ENCODE peak calls at places on chromosomes 3 and 15, in four cellular contexts. One of them, this sample, is unnamed.

GRCh38 chr15:39579487-39580116 is 1.3 kb upstream of the THBS1 start:
- DNase-seq in astrocyte: peak; percentile 94
- DNase-seq in tibial artery: peak; percentile 67
- DNase-seq in progenitor cell of endocrine pancreas: peak; percentile 30
- DNase-seq in this sample: peak; percentile 63

GRCh38 chr15:59892995-59893394 is 111.1 kb upstream of the FOXB1 start:
- DNase-seq in tibial artery: no peak
- DNase-seq in astrocyte: peak; percentile 10
- DNase-seq in progenitor cell of endocrine pancreas: peak; percentile 37
- DNase-seq in this sample: peak; percentile 47

GRCh38 chr15:79721256-79721655 is 175.6 kb downstream of the MTHFS start:
- DNase-seq in astrocyte: no peak
- DNase-seq in progenitor cell of endocrine pancreas: no peak
- DNase-seq in tibial artery: no peak
- DNase-seq in this sample: no peak

GRCh38 chr3:172836390-172836997 is 86.0 kb downstream of the ECT2 start:
- DNase-seq in progenitor cell of endocrine pancreas: no peak
- DNase-seq in tibial artery: no peak
- DNase-seq in astrocyte: peak; percentile 23
- DNase-seq in this sample: peak; percentile 41

GRCh38 chr15:77624868-77625267 is 7.8 kb downstream of the LINGO1 start:
- DNase-seq in tibial artery: no peak
- DNase-seq in astrocyte: no peak
- DNase-seq in progenitor cell of endocrine pancreas: no peak
- DNase-seq in this sample: no peak

GRCh38 chr3:170724599-170724998 is 138.7 kb upstream of the SLC7A14 start:
- DNase-seq in progenitor cell of endocrine pancreas: no peak
- DNase-seq in tibial artery: peak; percentile 71
- DNase-seq in astrocyte: peak; percentile 92
- DNase-seq in this sample: no peak

GRCh38 chr3:127012091-127012490 is 29.2 kb downstream of the PLXNA1 start:
- DNase-seq in tibial artery: no peak
- DNase-seq in progenitor cell of endocrine pancreas: no peak
- DNase-seq in astrocyte: peak; percentile 25
- DNase-seq in this sample: no peak

GRCh38 chr3:72068621-72069020 is 283.7 kb upstream of the PROK2 start:
- DNase-seq in tibial artery: no peak
- DNase-seq in astrocyte: no peak
- DNase-seq in progenitor cell of endocrine pancreas: no peak
- DNase-seq in this sample: no peak

GRCh38 chr15:65638681-65639089 is 16.9 kb downstream of the SLC24A1 start:
- DNase-seq in astrocyte: peak; percentile 71
- DNase-seq in tibial artery: no peak
- DNase-seq in progenitor cell of endocrine pancreas: no peak
- DNase-seq in this sample: peak; percentile 36

DNA sequence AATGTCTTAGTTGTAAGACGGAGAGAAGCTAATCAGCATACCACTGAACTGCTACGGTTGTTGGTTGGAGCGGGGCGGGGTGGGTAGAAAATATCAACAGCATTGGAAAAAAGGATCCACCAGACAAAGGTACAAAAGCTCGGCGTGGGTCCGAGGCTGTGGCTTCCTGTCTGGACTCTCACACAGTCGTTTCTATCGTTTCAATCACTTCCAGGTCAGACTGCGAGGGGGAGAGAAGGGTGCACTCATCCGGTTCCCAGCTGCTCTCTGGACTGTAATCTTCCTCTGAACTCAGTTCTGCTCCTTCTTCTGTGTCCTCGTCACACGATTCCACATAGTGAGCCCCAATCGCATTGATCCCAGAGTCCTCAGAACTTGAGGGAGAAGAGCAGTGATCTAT is 70.0 kb downstream of the C3orf70 start:
- DNase-seq in tibial artery: no peak
- DNase-seq in astrocyte: no peak
- DNase-seq in progenitor cell of endocrine pancreas: no peak
- DNase-seq in this sample: no peak
- TF ChIP-seq CTCF in tibial artery: no peak
- TF ChIP-seq CTCF in astrocyte: no peak
- TF ChIP-seq CTCF in progenitor cell of endocrine pancreas: no peak
- TF ChIP-seq CTCF in this sample: no peak

DNA sequence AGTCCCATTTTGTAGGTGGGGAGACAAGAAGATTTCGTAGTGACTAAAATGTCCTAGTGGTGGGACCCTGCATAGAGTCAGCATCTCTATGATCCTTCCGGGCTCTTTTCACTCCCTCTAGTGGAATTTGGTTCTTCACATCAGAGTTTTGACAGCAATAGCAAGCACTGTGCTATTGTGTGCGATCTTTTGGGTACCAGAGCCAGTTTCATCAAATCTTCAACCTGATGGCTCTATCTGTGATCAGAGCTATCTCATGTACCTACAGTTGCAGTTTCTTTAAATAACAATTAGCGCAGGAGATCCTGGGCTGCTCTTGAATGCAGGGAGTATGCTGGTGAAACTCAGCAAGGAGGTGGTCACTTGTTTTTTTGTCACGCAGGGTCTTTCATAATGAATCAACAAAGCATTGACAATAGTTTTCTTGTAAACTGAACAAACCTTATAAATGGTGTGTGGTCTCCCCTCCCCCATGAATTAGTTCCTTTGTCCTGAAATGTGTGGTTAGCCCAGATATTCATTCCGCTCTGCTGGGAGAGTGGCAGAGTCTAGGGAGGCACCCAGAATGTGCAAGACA is 257.2 kb upstream of the SOX2 start:
- DNase-seq in tibial artery: no peak
- DNase-seq in astrocyte: no peak
- DNase-seq in progenitor cell of endocrine pancreas: no peak
- DNase-seq in this sample: no peak
- TF ChIP-seq CTCF in tibial artery: no peak
- TF ChIP-seq CTCF in astrocyte: no peak
- TF ChIP-seq CTCF in progenitor cell of endocrine pancreas: no peak
- TF ChIP-seq CTCF in this sample: no peak

GRCh38 chr15:23052522-23052921 is 13.2 kb upstream of the TUBGCP5 start:
- DNase-seq in astrocyte: no peak
- DNase-seq in tibial artery: no peak
- DNase-seq in progenitor cell of endocrine pancreas: no peak
- DNase-seq in this sample: no peak

GRCh38 chr15:23049984-23050628 is 10.7 kb upstream of the TUBGCP5 start:
- DNase-seq in progenitor cell of endocrine pancreas: no peak
- DNase-seq in astrocyte: no peak
- DNase-seq in tibial artery: no peak
- DNase-seq in this sample: no peak

DNA sequence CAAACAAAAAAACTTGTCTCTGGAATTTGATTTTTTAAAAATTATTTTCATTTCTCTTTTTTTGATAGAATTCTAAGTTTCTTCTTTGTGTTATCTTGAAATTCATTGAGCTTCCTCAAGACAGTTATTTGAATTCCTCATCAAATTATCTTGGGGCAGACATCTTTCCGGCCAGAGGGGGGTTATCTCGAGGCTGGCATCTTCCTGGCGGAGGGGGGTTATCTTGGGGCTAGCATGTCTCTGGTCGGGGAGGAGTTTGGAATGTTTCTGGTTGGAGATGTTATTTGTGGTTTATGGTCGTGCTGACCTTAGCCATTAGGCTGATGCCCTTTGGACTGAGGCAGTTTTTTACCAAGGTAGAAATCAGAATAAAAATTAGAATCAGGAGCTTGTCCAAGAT is 15.9 kb upstream of the TUBGCP5 start:
- DNase-seq in tibial artery: no peak
- DNase-seq in progenitor cell of endocrine pancreas: no peak
- DNase-seq in astrocyte: no peak
- DNase-seq in this sample: no peak
- TF ChIP-seq CTCF in tibial artery: no peak
- TF ChIP-seq CTCF in progenitor cell of endocrine pancreas: no peak
- TF ChIP-seq CTCF in astrocyte: no peak
- TF ChIP-seq CTCF in this sample: no peak

DNA sequence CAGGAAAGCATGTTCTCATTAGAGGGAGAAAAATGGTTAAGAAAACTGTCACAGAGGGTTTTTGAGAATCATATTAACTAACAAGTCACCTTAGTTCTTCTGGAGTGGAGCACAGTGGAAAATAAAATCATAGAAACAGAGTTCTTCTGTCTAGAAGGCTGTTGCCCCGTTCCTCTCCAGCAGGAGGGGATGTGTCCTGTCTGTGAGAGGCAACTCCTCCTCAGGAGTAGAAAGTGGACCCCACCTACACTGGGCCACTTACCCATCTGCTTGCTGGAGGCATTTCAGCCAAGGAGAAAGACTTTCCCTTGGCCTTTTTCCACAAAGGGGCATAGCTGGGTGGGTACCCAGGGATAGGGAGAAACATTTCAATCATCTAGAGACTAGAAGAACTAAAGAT is 106.6 kb downstream of the SSR3 start:
- DNase-seq in tibial artery: no peak
- DNase-seq in astrocyte: no peak
- DNase-seq in progenitor cell of endocrine pancreas: no peak
- DNase-seq in this sample: no peak
- TF ChIP-seq CTCF in tibial artery: no peak
- TF ChIP-seq CTCF in astrocyte: peak; percentile 52
- TF ChIP-seq CTCF in progenitor cell of endocrine pancreas: peak; percentile 43
- TF ChIP-seq CTCF in this sample: peak; percentile 41